ENCODE peak calls at places on chromosomes 16 and 17, in seven cellular contexts. C is activated T-helper 1 cell treated with Interleukin-2 at 50 U/mL for 16 hours; D is NB4; R is dermis blood vessel endothelial cell; L is brain microvascular endothelial cell; H is activated CD4-positive, alpha-beta T cell treated with anti-CD3 and anti-CD28 coated beads, Interleukin-2, amount 10 ng/mL, durations not matched to agents 7 days and 5 days; G is CD4-positive, alpha-beta T cell. B is an unnamed sample.

GRCh38 chr17:40502716-40503115 is 1.3 kb upstream of the TNS4 start:
- DNase-seq in C (no peak), D (no peak), R (no peak), L (no peak), H (no peak), G (no peak), B (no peak)

GRCh38 chr17:40284085-40284713 is 3.5 kb upstream of the CDC6 start:
- DNase-seq in C (no peak), D (no peak), R (peak), L (peak), H (no peak), G (no peak), B (no peak)

GRCh38 chr17:76003915-76004314 is 3.3 kb downstream of the CDK3 start:
- DNase-seq in C (no peak), D (no peak), R (no peak), L (no peak), H (no peak), G (no peak), B (no peak)

GRCh38 chr16:66515543-66516171 is 34.3 kb downstream of the TK2 start:
- DNase-seq in C (no peak), D (peak), R (peak), L (peak), H (peak), G (no peak), B (no peak)

GRCh38 chr17:57755479-57756070 is 10.5 kb upstream of the CCDC182 start:
- DNase-seq in C (no peak), D (no peak), R (peak), L (no peak), H (no peak), G (no peak), B (no peak)

GRCh38 chr17:48054238-48055185 is 6.4 kb downstream of the NFE2L1 start:
- DNase-seq in C (no peak), D (no peak), R (no peak), L (no peak), H (no peak), G (no peak), B (no peak)

GRCh38 chr17:70120420-70120819 is 45.4 kb downstream of the KCNJ16 start:
- DNase-seq in C (no peak), D (no peak), R (no peak), L (no peak), H (no peak), G (no peak), B (no peak)

GRCh38 chr17:49930880-49931279 is 38.1 kb upstream of the DLX4 start:
- DNase-seq in C (no peak), D (no peak), R (no peak), L (no peak), H (no peak), G (no peak), B (no peak)

GRCh38 chr17:804541-805435 is 22.6 kb downstream of the MRM3 start:
- DNase-seq in C (no peak), D (no peak), R (no peak), L (no peak), H (no peak), G (no peak), B (no peak)

GRCh38 chr16:85555549-85556455 is 57.3 kb upstream of the GSE1 start:
- DNase-seq in C (no peak), D (peak), R (peak), L (peak), H (peak), G (no peak), B (no peak)

GRCh38 chr17:36652716-36653115 is 51.3 kb downstream of the MRM1 start:
- DNase-seq in C (no peak), D (no peak), R (no peak), L (no peak), H (no peak), G (no peak), B (no peak)

GRCh38 chr16:8661703-8662102 is 12.7 kb upstream of the ABAT start:
- DNase-seq in C (no peak), D (no peak), R (no peak), L (no peak), H (no peak), G (no peak), B (no peak)